ENCODE peak calls at places on chromosome 10, in six cellular contexts. L, D, M, A, B and Z are unnamed samples.

GRCh38 chr10:131907679-131908078 is 6.9 kb downstream of the PPP2R2D start:
- DNase-seq in M (no peak), A (no peak), B (no peak), D (no peak), L (no peak), Z (no peak)

GRCh38 chr10:62433901-62434300 is 59.7 kb downstream of the ZNF365 start:
- DNase-seq in A (no peak), B (no peak), D (no peak), M (no peak), L (no peak), Z (no peak)

GRCh38 chr10:51291961-51292360 is 217.7 kb downstream of the PRKG1 start:
- DNase-seq in B (no peak), M (no peak), L (no peak), D (no peak), A (no peak), Z (no peak)

GRCh38 chr10:106573106-106573505 is 591.4 kb downstream of the SORCS1 start:
- DNase-seq in M (no peak), A (no peak), B (peak; percentile 69), D (no peak), L (no peak), Z (no peak)

GRCh38 chr10:74825371-74826141 is 844 bp upstream of the KAT6B start:
- DNase-seq in L (peak; percentile 50), B (no peak), D (no peak), M (peak; percentile 62), A (peak; percentile 42), Z (no peak)

GRCh38 chr10:71706216-71707121 is 13.1 kb downstream of the C10orf105 start:
- DNase-seq in A (no peak), B (no peak), L (no peak), D (no peak), M (no peak), Z (no peak)

GRCh38 chr10:106566871-106567270 is 597.6 kb downstream of the SORCS1 start:
- DNase-seq in D (no peak), M (no peak), B (no peak), A (no peak), L (no peak), Z (no peak)

GRCh38 chr10:74194545-74194944 is 43.5 kb downstream of the ADK start:
- DNase-seq in B (no peak), A (no peak), M (no peak), L (no peak), D (no peak), Z (no peak)

GRCh38 chr10:49620286-49620810 is 6.5 kb downstream of the CHAT start:
- DNase-seq in D (no peak), A (no peak), B (no peak), M (no peak), L (no peak), Z (no peak)

GRCh38 chr10:78936412-78937342 is 132.1 kb upstream of the ZMIZ1 start:
- DNase-seq in L (no peak), A (no peak), D (no peak), M (no peak), B (no peak), Z (no peak)

GRCh38 chr10:60957667-60958221 is 13.8 kb upstream of the RHOBTB1 start:
- DNase-seq in M (no peak), B (no peak), D (no peak), L (no peak), A (no peak), Z (no peak)

GRCh38 chr10:688621-689426 is 644 bp downstream of the DIP2C start:
- DNase-seq in M (no peak), D (no peak), L (no peak), A (peak; percentile 46), B (peak; percentile 30), Z (no peak)

GRCh38 chr10:22002531-22003110 is 909 bp downstream of the DNAJC1 start:
- DNase-seq in B (no peak), D (no peak), M (no peak), L (no peak), A (peak; percentile 18), Z (no peak)

GRCh38 chr10:86508217-86508616 is 13.4 kb downstream of the WAPL start:
- DNase-seq in A (no peak), B (no peak), M (no peak), D (no peak), L (no peak), Z (no peak)

GRCh38 chr10:14468726-14469125 is 138.0 kb upstream of the FRMD4A start:
- DNase-seq in D (no peak), M (no peak), B (no peak), A (no peak), L (no peak), Z (no peak)